ENCODE peak calls at places on chromosome 2, in ten cellular contexts. One of them, this sample, is unnamed.

GRCh38 chr2:9099341-9099751 is 95.9 kb upstream of the MBOAT2 start:
- DNase-seq in DND-41: peak
- DNase-seq in endothelial cell of umbilical vein: no peak
- DNase-seq in IMR-90: peak
- DNase-seq in SK-N-SH: no peak
- DNase-seq in mesenchymal stem cell: peak
- DNase-seq in H9: no peak
- DNase-seq in neuronal stem cell: no peak
- DNase-seq in mammary epithelial cell: no peak
- DNase-seq in PC-9: no peak
- DNase-seq in this sample: no peak

GRCh38 chr2:217000406-217000805 is 140.5 kb upstream of the TNP1 start:
- DNase-seq in IMR-90: no peak
- DNase-seq in mesenchymal stem cell: no peak
- DNase-seq in mammary epithelial cell: no peak
- DNase-seq in neuronal stem cell: no peak
- DNase-seq in H9: no peak
- DNase-seq in DND-41: no peak
- DNase-seq in SK-N-SH: no peak
- DNase-seq in PC-9: no peak
- DNase-seq in endothelial cell of umbilical vein: no peak
- DNase-seq in this sample: no peak

GRCh38 chr2:105454801-105455485 is 56.1 kb upstream of the FHL2 start:
- DNase-seq in mammary epithelial cell: peak
- DNase-seq in DND-41: peak
- DNase-seq in SK-N-SH: no peak
- DNase-seq in H9: peak
- DNase-seq in IMR-90: peak
- DNase-seq in PC-9: peak
- DNase-seq in endothelial cell of umbilical vein: peak
- DNase-seq in mesenchymal stem cell: peak
- DNase-seq in neuronal stem cell: no peak
- DNase-seq in this sample: peak

GRCh38 chr2:130368786-130369185 is 12.9 kb downstream of the PTPN18 start:
- DNase-seq in endothelial cell of umbilical vein: no peak
- DNase-seq in IMR-90: no peak
- DNase-seq in PC-9: no peak
- DNase-seq in DND-41: no peak
- DNase-seq in mesenchymal stem cell: no peak
- DNase-seq in SK-N-SH: no peak
- DNase-seq in neuronal stem cell: no peak
- DNase-seq in H9: no peak
- DNase-seq in mammary epithelial cell: no peak
- DNase-seq in this sample: no peak

GRCh38 chr2:63827749-63828148 is 13.9 kb upstream of the UGP2 start:
- DNase-seq in endothelial cell of umbilical vein: peak
- DNase-seq in DND-41: no peak
- DNase-seq in PC-9: peak
- DNase-seq in mammary epithelial cell: peak
- DNase-seq in mesenchymal stem cell: peak
- DNase-seq in SK-N-SH: no peak
- DNase-seq in neuronal stem cell: no peak
- DNase-seq in H9: no peak
- DNase-seq in IMR-90: peak
- DNase-seq in this sample: peak

GRCh38 chr2:77156599-77156998 is 365.6 kb downstream of the LRRTM4 start:
- DNase-seq in PC-9: no peak
- DNase-seq in neuronal stem cell: no peak
- DNase-seq in mesenchymal stem cell: no peak
- DNase-seq in H9: no peak
- DNase-seq in endothelial cell of umbilical vein: no peak
- DNase-seq in IMR-90: no peak
- DNase-seq in mammary epithelial cell: no peak
- DNase-seq in SK-N-SH: no peak
- DNase-seq in DND-41: no peak
- DNase-seq in this sample: no peak

GRCh38 chr2:102141915-102142828 is at the start of gene IL1R1:
- DNase-seq in H9: peak
- DNase-seq in mammary epithelial cell: peak
- DNase-seq in DND-41: no peak
- DNase-seq in PC-9: peak
- DNase-seq in endothelial cell of umbilical vein: peak
- DNase-seq in SK-N-SH: peak
- DNase-seq in neuronal stem cell: peak
- DNase-seq in mesenchymal stem cell: peak
- DNase-seq in IMR-90: peak
- DNase-seq in this sample: no peak

GRCh38 chr2:236862961-236863728 is 222.5 kb upstream of the COPS8 start:
- DNase-seq in SK-N-SH: no peak
- DNase-seq in mesenchymal stem cell: peak
- DNase-seq in H9: peak
- DNase-seq in neuronal stem cell: no peak
- DNase-seq in PC-9: no peak
- DNase-seq in IMR-90: peak
- DNase-seq in DND-41: no peak
- DNase-seq in mammary epithelial cell: peak
- DNase-seq in endothelial cell of umbilical vein: no peak
- DNase-seq in this sample: no peak

GRCh38 chr2:28269019-28269784 is 123.5 kb upstream of the FOSL2 start:
- DNase-seq in DND-41: no peak
- DNase-seq in IMR-90: peak
- DNase-seq in mammary epithelial cell: peak
- DNase-seq in PC-9: peak
- DNase-seq in SK-N-SH: peak
- DNase-seq in H9: no peak
- DNase-seq in mesenchymal stem cell: peak
- DNase-seq in neuronal stem cell: no peak
- DNase-seq in endothelial cell of umbilical vein: peak
- DNase-seq in this sample: no peak

GRCh38 chr2:66862871-66863650 is 428.1 kb downstream of the MEIS1 start:
- DNase-seq in neuronal stem cell: no peak
- DNase-seq in DND-41: no peak
- DNase-seq in H9: no peak
- DNase-seq in IMR-90: peak
- DNase-seq in PC-9: no peak
- DNase-seq in endothelial cell of umbilical vein: no peak
- DNase-seq in mesenchymal stem cell: peak
- DNase-seq in SK-N-SH: no peak
- DNase-seq in mammary epithelial cell: peak
- DNase-seq in this sample: no peak

GRCh38 chr2:74291891-74292621 is 51.2 kb downstream of the SLC4A5 start:
- DNase-seq in H9: no peak
- DNase-seq in mesenchymal stem cell: no peak
- DNase-seq in mammary epithelial cell: no peak
- DNase-seq in IMR-90: no peak
- DNase-seq in endothelial cell of umbilical vein: no peak
- DNase-seq in PC-9: no peak
- DNase-seq in SK-N-SH: no peak
- DNase-seq in DND-41: no peak
- DNase-seq in neuronal stem cell: no peak
- DNase-seq in this sample: no peak

GRCh38 chr2:74292752-74293151 is 50.5 kb downstream of the SLC4A5 start:
- DNase-seq in mammary epithelial cell: no peak
- DNase-seq in neuronal stem cell: no peak
- DNase-seq in mesenchymal stem cell: no peak
- DNase-seq in endothelial cell of umbilical vein: no peak
- DNase-seq in H9: no peak
- DNase-seq in PC-9: no peak
- DNase-seq in DND-41: no peak
- DNase-seq in SK-N-SH: no peak
- DNase-seq in IMR-90: peak
- DNase-seq in this sample: no peak

GRCh38 chr2:74290066-74290465 is 53.1 kb downstream of the SLC4A5 start:
- DNase-seq in IMR-90: no peak
- DNase-seq in DND-41: no peak
- DNase-seq in PC-9: no peak
- DNase-seq in neuronal stem cell: no peak
- DNase-seq in mammary epithelial cell: no peak
- DNase-seq in mesenchymal stem cell: no peak
- DNase-seq in endothelial cell of umbilical vein: no peak
- DNase-seq in H9: no peak
- DNase-seq in SK-N-SH: no peak
- DNase-seq in this sample: no peak

GRCh38 chr2:74291217-74291551 is 52.0 kb downstream of the SLC4A5 start:
- DNase-seq in endothelial cell of umbilical vein: no peak
- DNase-seq in DND-41: no peak
- DNase-seq in H9: no peak
- DNase-seq in IMR-90: no peak
- DNase-seq in PC-9: no peak
- DNase-seq in mesenchymal stem cell: no peak
- DNase-seq in SK-N-SH: no peak
- DNase-seq in neuronal stem cell: no peak
- DNase-seq in mammary epithelial cell: no peak
- DNase-seq in this sample: peak

GRCh38 chr2:74290466-74291216 is 52.6 kb downstream of the SLC4A5 start:
- DNase-seq in IMR-90: no peak
- DNase-seq in PC-9: no peak
- DNase-seq in H9: no peak
- DNase-seq in mammary epithelial cell: no peak
- DNase-seq in SK-N-SH: no peak
- DNase-seq in mesenchymal stem cell: no peak
- DNase-seq in endothelial cell of umbilical vein: no peak
- DNase-seq in neuronal stem cell: no peak
- DNase-seq in DND-41: peak
- DNase-seq in this sample: peak
- H2AFZ ChIP-seq in IMR-90: no peak
- H2AFZ ChIP-seq in PC-9: no peak
- H2AFZ ChIP-seq in H9: no peak
- H2AFZ ChIP-seq in mammary epithelial cell: no peak
- H2AFZ ChIP-seq in SK-N-SH: no peak
- H2AFZ ChIP-seq in mesenchymal stem cell: no peak
- H2AFZ ChIP-seq in endothelial cell of umbilical vein: no peak
- H2AFZ ChIP-seq in neuronal stem cell: no peak
- H2AFZ ChIP-seq in DND-41: no peak
- H2AFZ ChIP-seq in this sample: peak

GRCh38 chr2:20588918-20589871 is 61.7 kb downstream of the HS1BP3 start:
- DNase-seq in PC-9: no peak
- DNase-seq in mammary epithelial cell: no peak
- DNase-seq in DND-41: no peak
- DNase-seq in mesenchymal stem cell: no peak
- DNase-seq in neuronal stem cell: no peak
- DNase-seq in IMR-90: no peak
- DNase-seq in H9: no peak
- DNase-seq in SK-N-SH: no peak
- DNase-seq in endothelial cell of umbilical vein: no peak
- DNase-seq in this sample: no peak
- H2AFZ ChIP-seq in PC-9: no peak
- H2AFZ ChIP-seq in mammary epithelial cell: no peak
- H2AFZ ChIP-seq in DND-41: no peak
- H2AFZ ChIP-seq in mesenchymal stem cell: no peak
- H2AFZ ChIP-seq in neuronal stem cell: no peak
- H2AFZ ChIP-seq in IMR-90: peak
- H2AFZ ChIP-seq in H9: no peak
- H2AFZ ChIP-seq in SK-N-SH: no peak
- H2AFZ ChIP-seq in endothelial cell of umbilical vein: no peak
- H2AFZ ChIP-seq in this sample: no peak

DNA sequence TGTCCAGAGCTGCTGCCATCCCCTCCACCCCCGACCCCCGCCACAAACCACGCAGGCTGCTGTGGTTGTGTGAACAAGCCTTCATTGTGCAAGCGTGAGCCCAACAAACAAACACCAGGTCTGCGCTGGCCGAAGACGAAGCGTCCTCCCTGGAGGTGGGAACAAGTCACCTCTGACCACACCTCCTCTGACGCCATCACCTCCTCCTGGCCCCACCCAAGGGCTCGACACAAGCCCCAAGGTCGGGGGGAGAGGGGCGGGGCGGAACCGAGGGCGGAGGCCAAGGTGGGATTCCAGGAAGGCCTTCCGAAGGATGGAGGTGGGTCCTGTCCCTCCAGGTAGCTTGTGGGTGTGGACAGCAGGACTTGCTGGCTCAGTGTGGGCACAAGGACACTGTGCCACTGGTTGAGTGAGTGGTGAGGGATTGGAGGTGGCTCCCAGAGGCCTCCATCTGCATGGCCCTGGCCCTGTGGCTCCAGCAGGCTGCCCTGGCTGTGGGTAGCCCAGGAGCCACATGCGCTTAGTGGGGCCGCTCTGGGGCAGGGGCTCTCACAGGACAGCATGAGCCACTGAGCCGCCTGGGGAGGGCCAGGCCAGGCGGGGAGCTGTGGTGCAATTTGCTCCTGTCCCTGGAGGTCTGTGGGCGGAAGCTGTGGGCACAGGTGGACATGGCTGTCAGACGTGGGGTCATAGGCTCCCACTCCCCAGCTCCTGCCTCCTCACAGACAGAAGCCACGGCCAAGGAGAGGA is 7.4 kb upstream of the GPR17 start:
- DNase-seq in PC-9: peak
- DNase-seq in mesenchymal stem cell: peak
- DNase-seq in H9: peak
- DNase-seq in DND-41: peak
- DNase-seq in endothelial cell of umbilical vein: no peak
- DNase-seq in neuronal stem cell: no peak
- DNase-seq in mammary epithelial cell: no peak
- DNase-seq in SK-N-SH: no peak
- DNase-seq in IMR-90: no peak
- DNase-seq in this sample: no peak
- H2AFZ ChIP-seq in PC-9: no peak
- H2AFZ ChIP-seq in mesenchymal stem cell: no peak
- H2AFZ ChIP-seq in H9: no peak
- H2AFZ ChIP-seq in DND-41: no peak
- H2AFZ ChIP-seq in endothelial cell of umbilical vein: peak
- H2AFZ ChIP-seq in neuronal stem cell: peak
- H2AFZ ChIP-seq in mammary epithelial cell: peak
- H2AFZ ChIP-seq in SK-N-SH: peak
- H2AFZ ChIP-seq in IMR-90: peak
- H2AFZ ChIP-seq in this sample: no peak

GRCh38 chr2:222040333-222040732 is 258.5 kb downstream of the PAX3 start:
- DNase-seq in IMR-90: no peak
- DNase-seq in SK-N-SH: no peak
- DNase-seq in mesenchymal stem cell: no peak
- DNase-seq in mammary epithelial cell: no peak
- DNase-seq in PC-9: no peak
- DNase-seq in neuronal stem cell: no peak
- DNase-seq in DND-41: no peak
- DNase-seq in endothelial cell of umbilical vein: no peak
- DNase-seq in H9: no peak
- DNase-seq in this sample: no peak

GRCh38 chr2:222039821-222040220 is 259.0 kb downstream of the PAX3 start:
- DNase-seq in H9: no peak
- DNase-seq in neuronal stem cell: no peak
- DNase-seq in endothelial cell of umbilical vein: no peak
- DNase-seq in PC-9: no peak
- DNase-seq in SK-N-SH: no peak
- DNase-seq in mesenchymal stem cell: no peak
- DNase-seq in DND-41: no peak
- DNase-seq in IMR-90: no peak
- DNase-seq in mammary epithelial cell: no peak
- DNase-seq in this sample: no peak

GRCh38 chr2:222042666-222043065 is 256.1 kb downstream of the PAX3 start:
- DNase-seq in mammary epithelial cell: no peak
- DNase-seq in H9: no peak
- DNase-seq in IMR-90: no peak
- DNase-seq in mesenchymal stem cell: no peak
- DNase-seq in neuronal stem cell: no peak
- DNase-seq in PC-9: no peak
- DNase-seq in DND-41: no peak
- DNase-seq in SK-N-SH: no peak
- DNase-seq in endothelial cell of umbilical vein: no peak
- DNase-seq in this sample: no peak

GRCh38 chr2:222038086-222038802 is 260.6 kb downstream of the PAX3 start:
- DNase-seq in SK-N-SH: no peak
- DNase-seq in endothelial cell of umbilical vein: no peak
- DNase-seq in neuronal stem cell: no peak
- DNase-seq in PC-9: no peak
- DNase-seq in H9: no peak
- DNase-seq in IMR-90: peak
- DNase-seq in mammary epithelial cell: no peak
- DNase-seq in mesenchymal stem cell: peak
- DNase-seq in DND-41: no peak
- DNase-seq in this sample: peak

GRCh38 chr2:222043897-222044296 is 254.9 kb downstream of the PAX3 start:
- DNase-seq in mesenchymal stem cell: no peak
- DNase-seq in H9: no peak
- DNase-seq in mammary epithelial cell: no peak
- DNase-seq in PC-9: no peak
- DNase-seq in IMR-90: no peak
- DNase-seq in DND-41: no peak
- DNase-seq in endothelial cell of umbilical vein: no peak
- DNase-seq in neuronal stem cell: no peak
- DNase-seq in SK-N-SH: no peak
- DNase-seq in this sample: no peak
- H2AFZ ChIP-seq in mesenchymal stem cell: no peak
- H2AFZ ChIP-seq in H9: no peak
- H2AFZ ChIP-seq in mammary epithelial cell: no peak
- H2AFZ ChIP-seq in PC-9: no peak
- H2AFZ ChIP-seq in IMR-90: no peak
- H2AFZ ChIP-seq in DND-41: no peak
- H2AFZ ChIP-seq in endothelial cell of umbilical vein: no peak
- H2AFZ ChIP-seq in neuronal stem cell: no peak
- H2AFZ ChIP-seq in SK-N-SH: no peak
- H2AFZ ChIP-seq in this sample: no peak

This sample was measured in MM.1S.